ENCODE peak calls at places on chromosomes 11 and 22, in ten cellular contexts. One of them, this sample, is unnamed.

GRCh38 chr22:49532831-49533802 is 294.6 kb downstream of the BRD1 start:
- DNase-seq in suprapubic skin: no peak
- DNase-seq in body of pancreas: no peak
- DNase-seq in endothelial cell of umbilical vein: no peak
- DNase-seq in AG04450: no peak
- DNase-seq in tibial nerve: no peak
- DNase-seq in CD4-positive, alpha-beta T cell: no peak
- DNase-seq in HCT116: no peak
- DNase-seq in A549: no peak
- DNase-seq in nephron progenitor cell: no peak
- DNase-seq in this sample: peak

GRCh38 chr11:70327717-70328116 is 57.2 kb downstream of the PPFIA1 start:
- DNase-seq in suprapubic skin: no peak
- DNase-seq in body of pancreas: no peak
- DNase-seq in endothelial cell of umbilical vein: no peak
- DNase-seq in AG04450: no peak
- DNase-seq in tibial nerve: no peak
- DNase-seq in CD4-positive, alpha-beta T cell: no peak
- DNase-seq in HCT116: no peak
- DNase-seq in A549: no peak
- DNase-seq in nephron progenitor cell: no peak
- DNase-seq in this sample: no peak

GRCh38 chr11:116424615-116425261 is 348.0 kb downstream of the BUD13 start:
- DNase-seq in suprapubic skin: no peak
- DNase-seq in body of pancreas: no peak
- DNase-seq in endothelial cell of umbilical vein: peak
- DNase-seq in AG04450: no peak
- DNase-seq in tibial nerve: no peak
- DNase-seq in CD4-positive, alpha-beta T cell: no peak
- DNase-seq in HCT116: no peak
- DNase-seq in A549: no peak
- DNase-seq in nephron progenitor cell: no peak
- DNase-seq in this sample: no peak

GRCh38 chr11:103085758-103086365 is 6.1 kb downstream of the DCUN1D5 start:
- DNase-seq in suprapubic skin: no peak
- DNase-seq in body of pancreas: no peak
- DNase-seq in endothelial cell of umbilical vein: peak
- DNase-seq in AG04450: no peak
- DNase-seq in tibial nerve: no peak
- DNase-seq in CD4-positive, alpha-beta T cell: no peak
- DNase-seq in HCT116: no peak
- DNase-seq in A549: no peak
- DNase-seq in nephron progenitor cell: no peak
- DNase-seq in this sample: no peak

GRCh38 chr11:1340111-1340510 is 30.7 kb upstream of the TOLLIP start:
- DNase-seq in suprapubic skin: peak
- DNase-seq in body of pancreas: no peak
- DNase-seq in endothelial cell of umbilical vein: no peak
- DNase-seq in AG04450: no peak
- DNase-seq in tibial nerve: no peak
- DNase-seq in CD4-positive, alpha-beta T cell: no peak
- DNase-seq in HCT116: no peak
- DNase-seq in A549: no peak
- DNase-seq in nephron progenitor cell: no peak
- DNase-seq in this sample: no peak

GRCh38 chr22:31275018-31275417 is 17.3 kb downstream of the PIK3IP1 start:
- DNase-seq in suprapubic skin: no peak
- DNase-seq in body of pancreas: no peak
- DNase-seq in endothelial cell of umbilical vein: no peak
- DNase-seq in AG04450: no peak
- DNase-seq in tibial nerve: no peak
- DNase-seq in CD4-positive, alpha-beta T cell: no peak
- DNase-seq in HCT116: no peak
- DNase-seq in A549: no peak
- DNase-seq in nephron progenitor cell: no peak
- DNase-seq in this sample: no peak

GRCh38 chr22:47201186-47201995 is 438.9 kb downstream of the TBC1D22A start:
- DNase-seq in suprapubic skin: peak
- DNase-seq in body of pancreas: peak
- DNase-seq in endothelial cell of umbilical vein: no peak
- DNase-seq in AG04450: no peak
- DNase-seq in tibial nerve: no peak
- DNase-seq in CD4-positive, alpha-beta T cell: no peak
- DNase-seq in HCT116: no peak
- DNase-seq in A549: no peak
- DNase-seq in nephron progenitor cell: no peak
- DNase-seq in this sample: peak

GRCh38 chr11:76810151-76810853 is 27.1 kb downstream of the TSKU start:
- DNase-seq in suprapubic skin: peak
- DNase-seq in body of pancreas: peak
- DNase-seq in endothelial cell of umbilical vein: peak
- DNase-seq in AG04450: no peak
- DNase-seq in tibial nerve: peak
- DNase-seq in CD4-positive, alpha-beta T cell: no peak
- DNase-seq in HCT116: peak
- DNase-seq in A549: peak
- DNase-seq in nephron progenitor cell: no peak
- DNase-seq in this sample: peak

GRCh38 chr22:50581950-50582561 is 593 bp downstream of the CHKB start:
- DNase-seq in suprapubic skin: no peak
- DNase-seq in body of pancreas: no peak
- DNase-seq in endothelial cell of umbilical vein: no peak
- DNase-seq in AG04450: no peak
- DNase-seq in tibial nerve: no peak
- DNase-seq in CD4-positive, alpha-beta T cell: peak
- DNase-seq in HCT116: no peak
- DNase-seq in A549: no peak
- DNase-seq in nephron progenitor cell: no peak
- DNase-seq in this sample: no peak

DNA sequence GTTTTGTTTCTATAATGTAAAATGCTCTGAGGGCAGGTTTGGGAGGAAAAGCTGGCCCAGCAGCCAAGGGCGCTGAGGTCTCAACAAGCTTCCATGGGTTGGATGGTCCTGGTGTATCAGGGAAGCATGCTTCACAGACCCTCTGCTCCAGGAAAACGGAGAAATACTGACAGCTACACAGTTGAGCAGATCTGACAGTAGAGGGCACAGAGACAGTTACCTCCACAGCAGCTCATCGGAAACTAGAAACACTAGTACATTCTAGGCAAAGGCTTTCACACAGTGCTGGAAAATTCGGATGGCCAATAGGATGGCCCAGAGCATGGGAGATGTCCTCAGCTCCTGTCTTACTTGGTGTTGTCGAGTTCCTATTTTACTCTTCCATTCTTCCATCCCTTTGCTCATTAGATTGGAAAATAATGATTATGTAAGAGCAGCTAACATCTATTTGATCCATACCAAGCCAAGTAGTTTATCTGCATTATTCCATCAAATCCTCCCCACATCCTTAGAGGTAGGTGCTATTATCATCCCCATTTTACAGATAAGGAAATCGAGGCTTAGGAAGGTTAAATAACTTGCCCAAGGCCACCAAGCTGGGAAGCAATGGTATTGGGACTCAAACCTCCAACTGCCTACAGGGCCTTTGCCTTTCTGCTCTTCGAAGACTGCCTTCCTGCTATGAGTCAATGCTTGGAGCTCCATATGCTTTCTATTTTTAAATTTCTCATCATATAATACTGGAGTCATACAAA is 28.3 kb downstream of the LMO2 start:
- DNase-seq in suprapubic skin: no peak
- DNase-seq in body of pancreas: no peak
- DNase-seq in endothelial cell of umbilical vein: no peak
- DNase-seq in AG04450: no peak
- DNase-seq in tibial nerve: no peak
- DNase-seq in CD4-positive, alpha-beta T cell: no peak
- DNase-seq in HCT116: no peak
- DNase-seq in A549: no peak
- DNase-seq in nephron progenitor cell: no peak
- DNase-seq in this sample: no peak
- TF ChIP-seq CTCF in suprapubic skin: no peak
- TF ChIP-seq CTCF in body of pancreas: no peak
- TF ChIP-seq CTCF in endothelial cell of umbilical vein: no peak
- TF ChIP-seq CTCF in AG04450: no peak
- TF ChIP-seq CTCF in tibial nerve: no peak
- TF ChIP-seq CTCF in CD4-positive, alpha-beta T cell: no peak
- TF ChIP-seq CTCF in HCT116: no peak
- TF ChIP-seq CTCF in A549: no peak
- TF ChIP-seq CTCF in nephron progenitor cell: no peak
- TF ChIP-seq CTCF in this sample: no peak

DNA sequence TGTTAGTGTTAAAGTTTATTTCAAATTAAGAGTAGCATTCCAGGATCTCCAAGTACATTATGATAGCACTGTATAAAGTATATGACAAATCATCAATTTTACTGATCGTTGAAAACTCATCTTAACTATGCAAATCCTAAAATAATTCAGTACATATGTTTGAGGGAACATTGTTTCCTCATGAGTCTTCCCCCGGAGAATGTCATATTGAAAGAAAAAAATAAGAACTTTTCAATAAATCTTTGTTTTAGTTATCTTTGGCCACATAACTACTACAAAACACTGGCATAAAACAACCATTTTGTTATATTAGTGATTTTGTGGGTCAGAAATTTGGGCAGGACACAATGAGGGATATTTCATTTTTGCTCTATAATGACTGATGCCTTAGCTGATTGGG is 135.4 kb downstream of the METTL15 start:
- DNase-seq in suprapubic skin: no peak
- DNase-seq in body of pancreas: no peak
- DNase-seq in endothelial cell of umbilical vein: no peak
- DNase-seq in AG04450: no peak
- DNase-seq in tibial nerve: no peak
- DNase-seq in CD4-positive, alpha-beta T cell: no peak
- DNase-seq in HCT116: no peak
- DNase-seq in A549: no peak
- DNase-seq in nephron progenitor cell: no peak
- DNase-seq in this sample: no peak
- TF ChIP-seq CTCF in suprapubic skin: no peak
- TF ChIP-seq CTCF in body of pancreas: no peak
- TF ChIP-seq CTCF in endothelial cell of umbilical vein: no peak
- TF ChIP-seq CTCF in AG04450: no peak
- TF ChIP-seq CTCF in tibial nerve: no peak
- TF ChIP-seq CTCF in CD4-positive, alpha-beta T cell: no peak
- TF ChIP-seq CTCF in HCT116: no peak
- TF ChIP-seq CTCF in A549: no peak
- TF ChIP-seq CTCF in nephron progenitor cell: no peak
- TF ChIP-seq CTCF in this sample: no peak

GRCh38 chr11:129610545-129610944 is 205.1 kb upstream of the TMEM45B start:
- DNase-seq in suprapubic skin: no peak
- DNase-seq in body of pancreas: no peak
- DNase-seq in endothelial cell of umbilical vein: no peak
- DNase-seq in AG04450: no peak
- DNase-seq in tibial nerve: no peak
- DNase-seq in CD4-positive, alpha-beta T cell: no peak
- DNase-seq in HCT116: no peak
- DNase-seq in A549: no peak
- DNase-seq in nephron progenitor cell: no peak
- DNase-seq in this sample: no peak

GRCh38 chr11:129614256-129614944 is 201.2 kb upstream of the TMEM45B start:
- DNase-seq in suprapubic skin: no peak
- DNase-seq in body of pancreas: no peak
- DNase-seq in endothelial cell of umbilical vein: no peak
- DNase-seq in AG04450: no peak
- DNase-seq in tibial nerve: no peak
- DNase-seq in CD4-positive, alpha-beta T cell: no peak
- DNase-seq in HCT116: no peak
- DNase-seq in A549: no peak
- DNase-seq in nephron progenitor cell: no peak
- DNase-seq in this sample: no peak

GRCh38 chr11:129610125-129610524 is 205.5 kb upstream of the TMEM45B start:
- DNase-seq in suprapubic skin: no peak
- DNase-seq in body of pancreas: no peak
- DNase-seq in endothelial cell of umbilical vein: no peak
- DNase-seq in AG04450: no peak
- DNase-seq in tibial nerve: no peak
- DNase-seq in CD4-positive, alpha-beta T cell: no peak
- DNase-seq in HCT116: no peak
- DNase-seq in A549: no peak
- DNase-seq in nephron progenitor cell: no peak
- DNase-seq in this sample: no peak

GRCh38 chr11:129611661-129612566 is 203.7 kb upstream of the TMEM45B start:
- DNase-seq in suprapubic skin: no peak
- DNase-seq in body of pancreas: no peak
- DNase-seq in endothelial cell of umbilical vein: no peak
- DNase-seq in AG04450: no peak
- DNase-seq in tibial nerve: no peak
- DNase-seq in CD4-positive, alpha-beta T cell: no peak
- DNase-seq in HCT116: no peak
- DNase-seq in A549: no peak
- DNase-seq in nephron progenitor cell: no peak
- DNase-seq in this sample: no peak

DNA sequence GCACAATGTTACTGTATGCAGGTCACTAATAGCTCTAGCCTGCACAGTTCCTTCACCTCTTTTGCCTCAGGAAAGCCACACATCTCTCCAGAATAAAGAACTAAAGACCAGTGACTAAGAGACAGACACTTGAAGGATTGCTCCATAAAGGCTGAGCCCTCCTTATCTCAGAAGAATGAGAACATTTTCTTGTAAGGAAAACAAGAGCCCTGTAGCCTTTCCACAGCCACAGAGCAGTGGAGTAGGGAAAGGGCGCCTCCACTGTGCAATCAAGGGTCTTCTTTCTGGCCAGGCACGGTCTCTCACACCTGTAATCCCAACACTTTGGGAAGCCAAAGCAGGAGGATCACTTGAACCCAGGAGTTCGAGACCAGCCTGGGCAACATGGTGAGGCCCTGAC is 202.6 kb upstream of the TMEM45B start:
- DNase-seq in suprapubic skin: no peak
- DNase-seq in body of pancreas: no peak
- DNase-seq in endothelial cell of umbilical vein: no peak
- DNase-seq in AG04450: no peak
- DNase-seq in tibial nerve: no peak
- DNase-seq in CD4-positive, alpha-beta T cell: no peak
- DNase-seq in HCT116: no peak
- DNase-seq in A549: no peak
- DNase-seq in nephron progenitor cell: no peak
- DNase-seq in this sample: no peak
- TF ChIP-seq CTCF in suprapubic skin: no peak
- TF ChIP-seq CTCF in body of pancreas: no peak
- TF ChIP-seq CTCF in endothelial cell of umbilical vein: no peak
- TF ChIP-seq CTCF in AG04450: no peak
- TF ChIP-seq CTCF in tibial nerve: no peak
- TF ChIP-seq CTCF in CD4-positive, alpha-beta T cell: no peak
- TF ChIP-seq CTCF in HCT116: no peak
- TF ChIP-seq CTCF in A549: no peak
- TF ChIP-seq CTCF in nephron progenitor cell: no peak
- TF ChIP-seq CTCF in this sample: no peak

DNA sequence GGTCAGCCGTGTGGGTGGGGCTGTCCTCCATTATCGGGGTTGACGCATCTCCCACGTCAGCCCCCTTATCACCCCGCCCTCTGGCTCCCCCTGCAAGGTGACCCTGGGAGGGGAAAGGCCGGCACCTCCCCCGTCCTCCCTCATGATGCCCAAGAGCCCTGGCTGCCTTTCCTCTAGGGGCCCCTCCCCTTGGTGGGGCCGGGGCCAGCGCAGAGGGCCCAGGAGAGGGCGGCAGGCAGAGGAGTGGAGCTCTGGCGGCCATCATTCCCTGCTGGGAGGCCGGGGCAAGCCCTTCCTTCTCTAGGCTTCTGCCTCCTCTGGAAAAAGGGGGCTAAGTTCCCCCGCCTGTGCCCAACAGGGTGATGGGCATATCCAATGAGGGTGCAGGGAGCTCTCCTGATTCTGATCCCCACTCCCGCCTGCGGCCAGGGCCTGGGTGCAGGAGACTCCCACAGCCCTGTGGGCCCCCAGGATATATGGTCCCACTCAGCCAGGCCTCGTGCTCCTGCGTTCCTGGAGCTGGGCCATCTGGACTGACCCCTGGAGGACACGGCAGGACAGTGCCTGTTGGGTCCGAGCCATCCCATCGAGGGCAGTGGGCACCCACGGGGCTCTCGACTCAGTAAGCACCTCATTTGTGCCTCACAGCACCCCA is 12.3 kb downstream of the MYRF start:
- DNase-seq in suprapubic skin: no peak
- DNase-seq in body of pancreas: no peak
- DNase-seq in endothelial cell of umbilical vein: no peak
- DNase-seq in AG04450: no peak
- DNase-seq in tibial nerve: no peak
- DNase-seq in CD4-positive, alpha-beta T cell: no peak
- DNase-seq in HCT116: no peak
- DNase-seq in A549: no peak
- DNase-seq in nephron progenitor cell: no peak
- DNase-seq in this sample: no peak
- TF ChIP-seq CTCF in suprapubic skin: no peak
- TF ChIP-seq CTCF in body of pancreas: no peak
- TF ChIP-seq CTCF in endothelial cell of umbilical vein: no peak
- TF ChIP-seq CTCF in AG04450: no peak
- TF ChIP-seq CTCF in tibial nerve: no peak
- TF ChIP-seq CTCF in CD4-positive, alpha-beta T cell: no peak
- TF ChIP-seq CTCF in HCT116: no peak
- TF ChIP-seq CTCF in A549: no peak
- TF ChIP-seq CTCF in nephron progenitor cell: no peak
- TF ChIP-seq CTCF in this sample: no peak

This sample was measured in spleen.